ENCODE peak calls at places on chromosomes 16 and 17, in seven cellular contexts. V is PC-3, Q is mesenchymal stem cell, H is IMR-90, I is OCI-LY7, O is H9, P is HCT116. Y is an unnamed sample.

GRCh38 chr17:58617563-58617962 is 74.3 kb downstream of the TEX14 start:
- DNase-seq in P (no peak), I (no peak), V (no peak), Q (no peak), H (no peak), O (no peak), Y (no peak)

GRCh38 chr17:63542218-63542545 is 8.1 kb upstream of the DCAF7 start:
- DNase-seq in I (no peak), V (no peak), H (no peak), P (no peak), O (no peak), Q (no peak), Y (no peak)

GRCh38 chr16:48498761-48499600 is 111.0 kb downstream of the N4BP1 start:
- DNase-seq in H (peak), I (no peak), V (peak), P (no peak), O (no peak), Q (peak), Y (no peak)

GRCh38 chr17:69320908-69321238 is 6.1 kb downstream of the ABCA5 start:
- DNase-seq in I (no peak), O (no peak), V (no peak), P (no peak), Q (no peak), H (no peak), Y (no peak)

GRCh38 chr17:27579897-27580321 is 51.1 kb upstream of the LGALS9 start:
- DNase-seq in V (peak), Q (no peak), H (no peak), O (no peak), I (no peak), P (no peak), Y (no peak)

GRCh38 chr16:76970087-76970744 is 220.8 kb upstream of the MON1B start:
- DNase-seq in O (no peak), V (peak), H (no peak), Q (no peak), I (no peak), P (no peak), Y (no peak)

GRCh38 chr16:19265531-19265930 is 20.0 kb upstream of the CLEC19A start:
- DNase-seq in H (no peak), V (no peak), P (no peak), I (no peak), Q (no peak), O (no peak), Y (no peak)

GRCh38 chr16:68960910-68961309 is 117.6 kb downstream of the TANGO6 start:
- DNase-seq in I (no peak), O (no peak), Q (no peak), H (no peak), V (no peak), P (no peak), Y (no peak)

GRCh38 chr17:43759836-43760235 is 1.2 kb upstream of the SOST start:
- DNase-seq in V (peak), P (no peak), I (no peak), O (no peak), Q (no peak), H (no peak), Y (no peak)

GRCh38 chr17:7014995-7015586 is 2.7 kb downstream of the RNASEK start:
- DNase-seq in O (no peak), H (peak), Q (peak), P (no peak), I (peak), V (no peak), Y (peak)

GRCh38 chr17:58786586-58787295 is 31.1 kb downstream of the PPM1E start:
- DNase-seq in I (no peak), V (peak), Q (peak), O (no peak), P (peak), H (peak), Y (no peak)

GRCh38 chr17:42118545-42118944 is 2.6 kb downstream of the KAT2A start:
- DNase-seq in I (peak), O (peak), H (peak), P (peak), V (no peak), Q (peak), Y (peak)

GRCh38 chr17:77863814-77864161 is 94.7 kb upstream of the TNRC6C start:
- DNase-seq in O (no peak), Q (no peak), V (no peak), H (no peak), I (no peak), P (no peak), Y (peak)

GRCh38 chr17:78358538-78359215 is 1.2 kb downstream of the SOCS3 start:
- DNase-seq in V (no peak), I (no peak), Q (peak), H (peak), O (peak), P (no peak), Y (no peak)

GRCh38 chr17:58120195-58120822 is 27.9 kb upstream of the OR4D1 start:
- DNase-seq in V (peak), I (peak), P (peak), O (peak), Q (peak), H (peak), Y (peak)

DNA sequence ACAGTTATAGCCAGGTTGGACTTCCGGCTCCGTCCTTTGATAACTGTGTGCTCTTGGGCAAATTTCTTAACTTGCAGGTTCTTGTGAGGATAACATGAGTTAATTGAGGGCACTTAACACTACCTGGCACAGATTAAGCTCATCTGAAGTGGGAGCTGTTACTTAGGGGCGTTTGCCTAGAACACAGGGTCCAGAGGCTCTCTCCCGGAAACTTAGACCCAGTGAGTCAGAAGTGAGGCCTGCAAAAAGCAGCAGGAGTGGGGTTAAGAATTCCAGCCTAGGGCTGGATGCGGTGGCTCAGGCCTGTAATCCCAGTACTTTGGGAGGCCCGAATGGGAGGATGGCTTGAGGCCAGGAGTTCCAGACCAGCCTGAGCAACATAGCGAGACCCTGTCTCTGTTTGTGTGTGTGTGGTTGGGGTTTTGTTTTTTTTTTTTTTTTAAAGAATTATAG is 1.4 kb downstream of the MVP start:
- DNase-seq in P (peak), H (peak), I (no peak), V (peak), Q (peak), O (no peak), Y (no peak)
- H2AFZ ChIP-seq in P (no peak), H (no peak), I (no peak), V (no peak), Q (no peak), O (no peak), Y (no peak)

GRCh38 chr16:1108299-1109252 is 12.5 kb upstream of the C1QTNF8 start:
- DNase-seq in P (no peak), H (peak), O (no peak), V (peak), Q (no peak), I (no peak), Y (no peak)
- H3K27ac ChIP-seq in P (no peak), H (no peak), O (no peak), V (no peak), Q (no peak), I (no peak), Y (no peak)

GRCh38 chr16:56965149-56965938 is 3.6 kb downstream of the CETP start:
- DNase-seq in P (no peak), V (no peak), O (no peak), H (peak), Q (peak), I (no peak), Y (no peak)

GRCh38 chr16:56967733-56968132 is 6.0 kb downstream of the CETP start:
- DNase-seq in I (no peak), H (no peak), P (no peak), V (no peak), O (no peak), Q (peak), Y (no peak)

GRCh38 chr16:56969769-56970168 is 8.0 kb downstream of the CETP start:
- DNase-seq in I (no peak), H (no peak), V (no peak), P (no peak), O (no peak), Q (no peak), Y (no peak)

GRCh38 chr16:56964243-56965148 is 2.7 kb downstream of the CETP start:
- DNase-seq in P (peak), O (peak), V (peak), Q (peak), I (peak), H (peak), Y (peak)

GRCh38 chr16:56965939-56966515 is 4.3 kb downstream of the CETP start:
- DNase-seq in V (no peak), P (no peak), O (no peak), I (no peak), Q (no peak), H (no peak), Y (no peak)
- H2AFZ ChIP-seq in V (no peak), P (no peak), O (no peak), I (peak), Q (peak), H (peak), Y (no peak)

GRCh38 chr17:60171753-60172079 is 21.9 kb downstream of the CA4 start:
- DNase-seq in V (no peak), O (no peak), P (no peak), H (no peak), I (no peak), Q (no peak), Y (no peak)

GRCh38 chr17:60170835-60171752 is 21.3 kb downstream of the CA4 start:
- DNase-seq in Q (no peak), I (no peak), O (peak), P (no peak), V (no peak), H (peak), Y (no peak)

GRCh38 chr17:60167095-60167741 is 17.4 kb downstream of the CA4 start:
- DNase-seq in V (peak), I (no peak), H (no peak), Q (no peak), O (no peak), P (no peak), Y (no peak)

GRCh38 chr17:60168654-60169053 is 18.9 kb downstream of the CA4 start:
- DNase-seq in Q (no peak), I (no peak), V (peak), P (no peak), O (peak), H (no peak), Y (no peak)

GRCh38 chr17:60169921-60170817 is 20.4 kb downstream of the CA4 start:
- DNase-seq in Q (peak), I (peak), P (no peak), O (no peak), H (peak), V (no peak), Y (no peak)
- H3K27ac ChIP-seq in Q (no peak), I (no peak), P (no peak), O (no peak), H (no peak), V (no peak), Y (no peak)

GRCh38 chr17:39635614-39636176 is 1.2 kb upstream of the STARD3 start:
- DNase-seq in P (no peak), O (no peak), Q (no peak), I (no peak), V (no peak), H (no peak), Y (no peak)
- H2AFZ ChIP-seq in P (no peak), O (no peak), Q (no peak), I (no peak), V (no peak), H (peak), Y (no peak)

GRCh38 chr16:11303405-11304138 is 22.4 kb upstream of the PRM1 start:
- DNase-seq in I (no peak), H (no peak), Q (peak), P (no peak), V (peak), O (no peak), Y (no peak)
- H3K27ac ChIP-seq in I (peak), H (no peak), Q (no peak), P (no peak), V (no peak), O (no peak), Y (peak)

GRCh38 chr17:80848449-80849102 is 143.1 kb upstream of the CHMP6 start:
- DNase-seq in P (no peak), H (no peak), O (no peak), Q (no peak), I (no peak), V (no peak), Y (no peak)
- H2AFZ ChIP-seq in P (no peak), H (no peak), O (no peak), Q (no peak), I (no peak), V (no peak), Y (no peak)

DNA sequence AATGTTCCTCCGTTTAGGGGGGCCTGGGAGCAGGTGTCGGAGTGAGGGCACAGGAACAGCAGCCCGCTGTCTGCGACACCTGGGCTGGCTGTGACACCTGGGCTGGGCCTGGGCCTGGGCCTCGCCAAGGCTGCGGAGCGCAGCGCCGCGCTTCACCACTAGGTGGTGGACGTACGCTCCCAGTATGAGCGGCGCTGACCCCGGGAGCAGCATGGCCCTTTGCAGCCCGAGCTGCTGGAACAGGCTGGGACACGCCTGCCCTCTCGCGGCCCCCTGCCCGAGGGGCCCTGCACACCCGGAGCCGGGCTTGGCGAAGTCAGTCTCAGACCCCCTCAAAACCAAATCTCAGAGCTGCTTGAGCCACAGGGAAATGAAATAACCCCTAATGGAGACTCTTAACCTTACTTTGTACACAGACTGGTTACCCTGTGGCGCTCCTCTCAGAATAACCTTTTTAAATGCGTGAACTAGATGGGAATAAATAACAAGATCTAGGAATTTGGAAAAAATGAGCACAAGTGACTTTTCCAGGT is 38.6 kb upstream of the FA2H start:
- DNase-seq in Q (peak), V (peak), H (peak), O (peak), I (peak), P (peak), Y (peak)
- H3K27ac ChIP-seq in Q (no peak), V (no peak), H (no peak), O (no peak), I (no peak), P (no peak), Y (no peak)

GRCh38 chr16:58464047-58464915 is 35.7 kb upstream of the NDRG4 start:
- DNase-seq in I (no peak), V (peak), Q (no peak), H (no peak), O (no peak), P (no peak), Y (no peak)
- H2AFZ ChIP-seq in I (no peak), V (peak), Q (no peak), H (no peak), O (no peak), P (no peak), Y (no peak)